ENCODE peak calls at places on chromosomes 13 and 19, in four cellular contexts. D is T-cell, I is ELF-1, B is nephron progenitor cell. N is an unnamed sample.

GRCh38 chr19:48928164-48929005 is 5.1 kb upstream of the DHDH start:
- DNase-seq in D (no peak), I (no peak), B (no peak), N (no peak)

GRCh38 chr13:63307239-63307638 is 1891.6 kb upstream of the PCDH20 start:
- DNase-seq in D (no peak), I (no peak), B (no peak), N (no peak)

GRCh38 chr13:67200183-67200582 is 30.0 kb downstream of the PCDH9 start:
- DNase-seq in D (no peak), I (no peak), B (no peak), N (no peak)

GRCh38 chr19:10353793-10354391 is 14.5 kb upstream of the ICAM3 start:
- DNase-seq in D (peak; percentile 24), I (peak; percentile 98), B (peak; percentile 99), N (peak; percentile 95)

GRCh38 chr19:14347999-14348889 is 33.0 kb upstream of the ADGRE5 start:
- DNase-seq in D (peak; percentile 50), I (peak; percentile 73), B (peak; percentile 78), N (peak; percentile 79)

GRCh38 chr19:16327501-16327900 is 2.9 kb downstream of the KLF2 start:
- DNase-seq in D (peak; percentile 37), I (no peak), B (no peak), N (no peak)

GRCh38 chr19:52896431-52897148 is 845 bp downstream of the ZNF320 start:
- DNase-seq in D (no peak), I (peak; percentile 71), B (peak; percentile 20), N (peak; percentile 41)

GRCh38 chr19:29375429-29376093 is 150.2 kb upstream of the VSTM2B start:
- DNase-seq in D (no peak), I (no peak), B (no peak), N (no peak)

GRCh38 chr19:46022061-46022430 is 807 bp downstream of the PGLYRP1 start:
- DNase-seq in D (no peak), I (no peak), B (no peak), N (no peak)

GRCh38 chr13:113205428-113205931 is 3.0 kb downstream of the PCID2 start:
- DNase-seq in D (no peak), I (no peak), B (no peak), N (no peak)

GRCh38 chr13:113407103-113407530 is 43.2 kb upstream of the GRTP1 start:
- DNase-seq in D (no peak), I (peak; percentile 1), B (no peak), N (no peak)

GRCh38 chr19:31312004-31312403 is 37.2 kb downstream of the TSHZ3 start:
- DNase-seq in D (no peak), I (no peak), B (no peak), N (no peak)

GRCh38 chr19:40701758-40702157 is 11.3 kb upstream of the NUMBL start:
- DNase-seq in D (no peak), I (no peak), B (no peak), N (no peak)

GRCh38 chr13:30107536-30108136 is 199.7 kb downstream of the KATNAL1 start:
- DNase-seq in D (no peak), I (no peak), B (no peak), N (no peak)

GRCh38 chr13:22848539-22849052 is 332.2 kb upstream of the SGCG start:
- DNase-seq in D (no peak), I (peak; percentile 85), B (peak; percentile 31), N (peak; percentile 71)

GRCh38 chr19:45798995-45799517 is 6.4 kb upstream of the DMWD start:
- DNase-seq in D (peak; percentile 38), I (peak; percentile 72), B (peak; percentile 78), N (peak; percentile 72)

GRCh38 chr13:109545964-109546363 is 240.4 kb downstream of the IRS2 start:
- DNase-seq in D (no peak), I (no peak), B (no peak), N (peak; percentile 33)

N was measured in neural progenitor cell.